ENCODE peak calls at places on chromosomes 1 and 21, in seven cellular contexts. One of them, this sample, is unnamed.

GRCh38 chr1:31943546-31944184 is 5.5 kb upstream of the PTP4A2 start:
- DNase-seq in K562: no peak
- DNase-seq in HCT116: no peak
- DNase-seq in SK-N-SH: no peak
- DNase-seq in HepG2: no peak
- DNase-seq in H1: no peak
- DNase-seq in GM12878: no peak
- DNase-seq in this sample: no peak

GRCh38 chr1:221988829-221989228 is 246.9 kb upstream of the DUSP10 start:
- DNase-seq in K562: no peak
- DNase-seq in HCT116: no peak
- DNase-seq in SK-N-SH: no peak
- DNase-seq in HepG2: no peak
- DNase-seq in H1: no peak
- DNase-seq in GM12878: no peak
- DNase-seq in this sample: no peak

GRCh38 chr21:41240040-41240439 is 72.1 kb downstream of the BACE2 start:
- DNase-seq in K562: no peak
- DNase-seq in HCT116: no peak
- DNase-seq in SK-N-SH: no peak
- DNase-seq in HepG2: no peak
- DNase-seq in H1: no peak
- DNase-seq in GM12878: no peak
- DNase-seq in this sample: no peak

GRCh38 chr1:228867093-228867950 is 132.0 kb downstream of the RHOU start:
- DNase-seq in K562: no peak
- DNase-seq in HCT116: no peak
- DNase-seq in SK-N-SH: peak
- DNase-seq in HepG2: no peak
- DNase-seq in H1: no peak
- DNase-seq in GM12878: no peak
- DNase-seq in this sample: no peak

GRCh38 chr1:10168912-10169514 is 41.4 kb upstream of the KIF1B start:
- DNase-seq in K562: no peak
- DNase-seq in HCT116: no peak
- DNase-seq in SK-N-SH: no peak
- DNase-seq in HepG2: no peak
- DNase-seq in H1: no peak
- DNase-seq in GM12878: peak
- DNase-seq in this sample: no peak

GRCh38 chr1:65393345-65393744 is 27.1 kb upstream of the LEPR start:
- DNase-seq in K562: no peak
- DNase-seq in HCT116: no peak
- DNase-seq in SK-N-SH: no peak
- DNase-seq in HepG2: no peak
- DNase-seq in H1: no peak
- DNase-seq in GM12878: peak
- DNase-seq in this sample: no peak

GRCh38 chr1:229842302-229843255 is 216.5 kb downstream of the URB2 start:
- DNase-seq in K562: no peak
- DNase-seq in HCT116: no peak
- DNase-seq in SK-N-SH: no peak
- DNase-seq in HepG2: no peak
- DNase-seq in H1: no peak
- DNase-seq in GM12878: no peak
- DNase-seq in this sample: no peak

GRCh38 chr1:201153474-201154388 is 543 bp downstream of the TMEM9 start:
- DNase-seq in K562: peak
- DNase-seq in HCT116: no peak
- DNase-seq in SK-N-SH: no peak
- DNase-seq in HepG2: no peak
- DNase-seq in H1: no peak
- DNase-seq in GM12878: no peak
- DNase-seq in this sample: no peak

GRCh38 chr1:184061396-184062003 is 10.0 kb downstream of the TSEN15 start:
- DNase-seq in K562: no peak
- DNase-seq in HCT116: no peak
- DNase-seq in SK-N-SH: no peak
- DNase-seq in HepG2: peak
- DNase-seq in H1: no peak
- DNase-seq in GM12878: no peak
- DNase-seq in this sample: no peak

DNA sequence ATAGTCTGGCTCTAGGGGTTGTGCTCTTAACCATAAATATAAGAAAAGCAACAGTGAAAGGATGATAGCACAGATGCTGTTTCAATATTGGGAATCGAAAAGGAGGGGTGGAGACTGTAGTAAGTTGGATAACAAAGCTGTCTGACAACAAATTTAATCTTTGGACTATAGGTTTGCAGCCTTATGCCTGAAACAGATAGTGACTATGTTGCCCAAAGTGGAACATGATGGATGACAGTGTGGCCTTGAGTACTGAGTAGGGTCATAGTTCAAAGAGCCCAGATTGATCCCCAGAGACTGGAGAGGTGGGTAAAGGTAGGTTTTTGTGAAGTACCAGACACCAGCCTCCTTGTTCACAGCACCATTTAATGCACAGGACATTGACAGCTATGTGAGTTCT is 144.0 kb upstream of the PALMD start:
- DNase-seq in K562: no peak
- DNase-seq in HCT116: no peak
- DNase-seq in SK-N-SH: no peak
- DNase-seq in HepG2: peak
- DNase-seq in H1: no peak
- DNase-seq in GM12878: no peak
- DNase-seq in this sample: no peak
- TF ChIP-seq SIN3A in K562: no peak
- TF ChIP-seq SIN3A in HCT116: no peak
- TF ChIP-seq SIN3A in SK-N-SH: no peak
- TF ChIP-seq SIN3A in HepG2: no peak
- TF ChIP-seq SIN3A in H1: no peak
- TF ChIP-seq SIN3A in GM12878: no peak
- TF ChIP-seq SIN3A in this sample: no peak

DNA sequence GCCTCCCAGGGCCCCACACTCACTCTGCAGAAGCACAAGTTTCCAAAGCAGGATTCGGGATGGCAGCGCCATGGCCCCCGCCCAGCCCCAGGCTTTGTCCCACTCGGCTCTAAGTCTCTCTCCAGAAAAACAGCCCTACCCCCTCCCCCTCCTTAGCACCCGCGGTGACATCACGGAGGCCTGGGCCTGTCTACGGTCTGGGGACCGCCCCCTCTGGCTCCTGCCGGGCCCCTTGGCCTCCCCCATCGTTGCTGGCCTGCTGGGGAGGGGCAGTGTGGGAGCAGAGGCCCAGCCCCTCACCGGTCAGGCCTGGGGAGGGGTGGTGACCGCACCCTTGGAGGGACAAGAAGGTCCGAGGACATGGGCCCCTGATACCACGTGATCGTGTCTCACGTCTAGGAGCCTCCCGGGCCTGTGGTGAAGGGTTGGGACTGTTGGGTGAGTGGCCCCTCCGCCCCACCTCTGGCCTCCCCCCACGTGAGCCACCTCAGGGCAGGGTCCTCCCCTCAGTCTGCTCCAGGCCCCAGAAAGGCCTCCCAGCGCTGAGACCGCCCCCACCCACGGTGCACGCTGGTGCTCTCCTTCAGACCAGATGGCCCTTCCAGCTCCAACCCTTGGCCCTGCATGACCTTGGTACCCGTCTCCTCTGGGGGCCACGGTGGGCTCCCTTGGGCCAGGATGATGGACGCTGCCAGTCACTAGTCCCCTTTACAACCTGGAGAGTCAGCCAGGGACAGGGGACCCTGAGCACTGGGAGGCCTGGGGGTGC is at the start of gene MXRA8:
- DNase-seq in K562: peak
- DNase-seq in HCT116: no peak
- DNase-seq in SK-N-SH: no peak
- DNase-seq in HepG2: peak
- DNase-seq in H1: peak
- DNase-seq in GM12878: no peak
- DNase-seq in this sample: no peak
- TF ChIP-seq POLR2AphosphoS5 in K562: no peak
- TF ChIP-seq POLR2AphosphoS5 in HCT116: no peak
- TF ChIP-seq POLR2AphosphoS5 in SK-N-SH: no peak
- TF ChIP-seq POLR2AphosphoS5 in HepG2: peak
- TF ChIP-seq POLR2AphosphoS5 in H1: no peak
- TF ChIP-seq POLR2AphosphoS5 in GM12878: no peak
- TF ChIP-seq POLR2AphosphoS5 in this sample: no peak

GRCh38 chr1:30310966-30311742 is 412.2 kb downstream of the MATN1 start:
- DNase-seq in K562: no peak
- DNase-seq in HCT116: no peak
- DNase-seq in SK-N-SH: no peak
- DNase-seq in HepG2: no peak
- DNase-seq in H1: peak
- DNase-seq in GM12878: no peak
- DNase-seq in this sample: no peak

GRCh38 chr1:30312226-30312625 is 411.2 kb downstream of the MATN1 start:
- DNase-seq in K562: no peak
- DNase-seq in HCT116: no peak
- DNase-seq in SK-N-SH: no peak
- DNase-seq in HepG2: no peak
- DNase-seq in H1: peak
- DNase-seq in GM12878: no peak
- DNase-seq in this sample: no peak

GRCh38 chr1:30313584-30313983 is 409.8 kb downstream of the MATN1 start:
- DNase-seq in K562: no peak
- DNase-seq in HCT116: no peak
- DNase-seq in SK-N-SH: no peak
- DNase-seq in HepG2: no peak
- DNase-seq in H1: peak
- DNase-seq in GM12878: no peak
- DNase-seq in this sample: no peak

GRCh38 chr1:30314591-30314990 is 408.8 kb downstream of the MATN1 start:
- DNase-seq in K562: no peak
- DNase-seq in HCT116: no peak
- DNase-seq in SK-N-SH: no peak
- DNase-seq in HepG2: no peak
- DNase-seq in H1: peak
- DNase-seq in GM12878: no peak
- DNase-seq in this sample: no peak

GRCh38 chr1:30313176-30313575 is 410.2 kb downstream of the MATN1 start:
- DNase-seq in K562: no peak
- DNase-seq in HCT116: no peak
- DNase-seq in SK-N-SH: no peak
- DNase-seq in HepG2: no peak
- DNase-seq in H1: peak
- DNase-seq in GM12878: no peak
- DNase-seq in this sample: no peak
- TF ChIP-seq SIN3A in K562: no peak
- TF ChIP-seq SIN3A in HCT116: no peak
- TF ChIP-seq SIN3A in SK-N-SH: no peak
- TF ChIP-seq SIN3A in HepG2: no peak
- TF ChIP-seq SIN3A in H1: no peak
- TF ChIP-seq SIN3A in GM12878: no peak
- TF ChIP-seq SIN3A in this sample: no peak

DNA sequence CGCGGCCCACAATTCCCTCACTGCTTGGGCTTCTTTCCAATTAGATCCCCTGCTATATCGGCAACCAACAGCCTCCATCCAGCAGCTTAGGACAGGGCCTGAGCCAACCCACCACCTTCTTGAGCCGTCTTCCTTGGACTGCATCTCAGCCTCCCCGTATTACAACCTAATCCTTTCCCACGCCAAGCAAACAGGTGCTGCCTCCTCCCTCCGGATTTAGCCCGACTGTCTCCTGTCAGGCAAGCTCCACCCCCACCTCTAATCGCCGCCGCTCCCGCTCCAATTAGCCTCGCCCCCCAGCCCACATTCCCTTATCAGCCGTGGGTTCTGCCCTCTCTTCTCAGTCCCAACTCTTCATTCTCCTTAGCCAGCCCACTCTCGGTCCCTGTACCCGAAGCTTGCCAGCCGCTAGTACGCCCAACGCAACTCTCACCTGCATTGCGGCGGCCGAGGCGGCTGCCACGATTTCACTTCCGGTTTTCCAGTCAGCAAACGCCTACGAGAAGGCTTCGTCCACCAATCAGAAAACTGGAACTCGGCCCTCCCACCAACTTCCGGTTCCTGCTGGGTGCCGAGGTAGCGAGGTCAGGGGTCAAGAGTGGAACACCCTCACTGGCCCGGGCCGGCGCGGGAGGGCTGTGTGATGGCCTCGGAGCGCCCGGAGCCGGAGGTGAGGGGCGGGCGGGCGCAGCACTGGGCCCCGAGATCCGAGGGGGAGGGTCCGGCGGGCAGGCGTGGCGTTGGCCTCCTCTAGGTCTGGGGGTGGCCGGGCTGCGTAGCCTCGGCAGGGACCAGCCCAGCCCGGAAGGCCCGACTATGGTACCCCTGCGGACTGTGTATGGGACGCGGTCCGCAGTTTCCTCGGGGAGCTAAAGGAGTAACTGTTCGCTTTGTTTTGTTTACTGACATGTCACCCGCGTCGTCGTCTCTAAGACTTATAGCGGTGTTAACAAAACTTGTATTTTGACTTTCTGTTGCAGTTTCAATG is at the start of the genes MED8 and SZT2:
- DNase-seq in K562: peak
- DNase-seq in HCT116: peak
- DNase-seq in SK-N-SH: peak
- DNase-seq in HepG2: peak
- DNase-seq in H1: peak
- DNase-seq in GM12878: peak
- DNase-seq in this sample: peak
- TF ChIP-seq POLR2AphosphoS5 in K562: peak
- TF ChIP-seq POLR2AphosphoS5 in HCT116: peak
- TF ChIP-seq POLR2AphosphoS5 in SK-N-SH: peak
- TF ChIP-seq POLR2AphosphoS5 in HepG2: peak
- TF ChIP-seq POLR2AphosphoS5 in H1: no peak
- TF ChIP-seq POLR2AphosphoS5 in GM12878: peak
- TF ChIP-seq POLR2AphosphoS5 in this sample: peak

GRCh38 chr1:53409695-53410094 is 49.5 kb upstream of the DMRTB1 start:
- DNase-seq in K562: no peak
- DNase-seq in HCT116: no peak
- DNase-seq in SK-N-SH: peak
- DNase-seq in HepG2: no peak
- DNase-seq in H1: no peak
- DNase-seq in GM12878: no peak
- DNase-seq in this sample: no peak
- TF ChIP-seq SIN3A in K562: no peak
- TF ChIP-seq SIN3A in HCT116: no peak
- TF ChIP-seq SIN3A in SK-N-SH: no peak
- TF ChIP-seq SIN3A in HepG2: no peak
- TF ChIP-seq SIN3A in H1: no peak
- TF ChIP-seq SIN3A in GM12878: no peak
- TF ChIP-seq SIN3A in this sample: no peak